ENCODE peak calls at places on chromosomes 7 and 10, in ten cellular contexts. Y is breast epithelium, S is stomach, Z is endothelial cell of umbilical vein, J is prostate gland, F is SK-N-SH, B is HCT116, G is upper lobe of left lung, W is transverse colon, Q is suprapubic skin. R is an unnamed sample. For H3K36me3, the result is how much of the 10 kb centered on the place peaks cover.

GRCh38 chr10:100579261-100579660 is 43.5 kb downstream of the HIF1AN start:
- DNase-seq in Q (no peak), W (no peak), S (no peak), Y (no peak), F (no peak), G (no peak), J (no peak), B (no peak), Z (no peak), R (no peak)

GRCh38 chr10:36779238-36779846 is 346.1 kb upstream of the ANKRD30A start:
- DNase-seq in Y (no peak), Z (peak), G (no peak), B (no peak), J (no peak), W (peak), F (peak), S (no peak), Q (no peak), R (peak)

GRCh38 chr10:108791794-108792474 is 1131.4 kb downstream of the XPNPEP1 start:
- DNase-seq in S (no peak), G (no peak), W (no peak), Z (no peak), F (no peak), Y (no peak), J (no peak), B (no peak), Q (no peak), R (no peak)

GRCh38 chr7:4693152-4693551 is 11.1 kb downstream of the FOXK1 start:
- DNase-seq in G (no peak), Y (no peak), Q (no peak), F (no peak), S (no peak), J (no peak), Z (no peak), W (no peak), B (no peak), R (no peak)

GRCh38 chr10:28738200-28738599 is 60.9 kb downstream of the BAMBI start:
- DNase-seq in Z (no peak), F (no peak), G (no peak), S (no peak), J (no peak), Q (no peak), W (no peak), B (peak), Y (no peak), R (peak)

GRCh38 chr10:51227897-51228713 is 153.8 kb downstream of the PRKG1 start:
- DNase-seq in Z (no peak), F (no peak), Q (no peak), J (no peak), W (no peak), Y (no peak), B (no peak), G (no peak), S (no peak), R (no peak)

GRCh38 chr7:80681272-80681885 is 42.9 kb downstream of the CD36 start:
- DNase-seq in Y (no peak), Q (no peak), Z (peak), B (peak), W (no peak), J (no peak), S (no peak), F (peak), G (no peak), R (peak)

GRCh38 chr10:127576011-127576410 is 26.9 kb downstream of the NPS start:
- DNase-seq in Z (no peak), J (no peak), B (no peak), G (no peak), Q (no peak), W (no peak), S (no peak), Y (no peak), F (no peak), R (no peak)

GRCh38 chr7:106747804-106748203 is 86.8 kb upstream of the CCDC71L start:
- DNase-seq in W (no peak), Q (no peak), G (no peak), S (no peak), F (no peak), Y (no peak), Z (no peak), B (no peak), J (no peak), R (no peak)
- TF ChIP-seq POLR2AphosphoS5 in W (no peak), Q (no peak), G (no peak), S (no peak), F (no peak), Y (no peak), Z (no peak), B (no peak), J (no peak), R (no peak)

GRCh38 chr7:107971613-107972012 is 31.3 kb downstream of the LAMB1 start:
- DNase-seq in W (no peak), Y (no peak), F (no peak), Q (no peak), Z (peak), S (no peak), G (no peak), J (no peak), B (no peak), R (no peak)
- H3K36me3 ChIP-seq in W (under half), Y (under half), F (half or more), Q (under half), Z (half or more), S (under half), G (under half), J (under half), B (under half), R (under half)

DNA sequence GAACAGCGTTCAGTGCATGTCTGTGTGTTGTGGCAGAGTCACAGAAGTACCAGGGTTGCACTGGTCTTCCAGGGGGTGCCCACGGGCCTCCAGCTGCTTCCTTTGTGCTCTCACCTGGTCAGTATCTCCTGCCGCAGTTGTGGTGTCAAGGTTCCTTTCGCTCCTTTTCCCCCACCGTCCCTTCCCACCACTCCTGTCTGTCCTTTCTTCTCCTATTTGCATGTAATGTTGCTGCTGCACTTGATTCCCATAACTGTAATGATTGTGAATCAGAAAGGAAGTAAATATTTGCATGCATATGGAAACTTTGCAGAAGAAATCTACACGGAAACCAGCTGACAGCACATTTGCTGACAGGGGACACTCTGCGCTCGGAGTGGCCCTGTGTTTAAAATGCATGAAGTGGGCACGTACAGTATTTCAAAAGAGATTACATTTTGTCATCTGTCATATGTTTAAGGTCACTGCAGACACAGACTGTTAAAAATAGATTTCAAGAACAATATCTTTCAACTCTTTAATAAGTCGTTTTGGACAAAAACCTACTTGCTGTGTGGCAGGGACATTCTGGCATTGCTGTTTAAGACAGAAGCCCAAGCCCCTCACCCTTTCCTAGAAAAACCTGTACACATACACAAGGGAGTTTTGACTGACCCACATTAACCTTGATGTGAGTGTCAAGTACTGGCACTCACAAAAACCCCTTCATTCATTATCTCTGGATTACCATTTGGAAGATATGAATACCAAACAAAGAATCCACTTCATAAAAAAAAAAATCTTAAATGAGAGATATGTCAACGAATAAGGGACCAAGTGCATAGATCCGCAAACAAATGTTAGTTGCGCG is 336.7 kb upstream of the KLF6 start:
- DNase-seq in Q (no peak), S (peak), Y (no peak), B (no peak), J (no peak), G (peak), F (no peak), W (peak), Z (no peak), R (no peak)
- TF ChIP-seq POLR2AphosphoS5 in Q (no peak), S (no peak), Y (no peak), B (no peak), J (no peak), G (peak), F (no peak), W (no peak), Z (no peak), R (no peak)

GRCh38 chr7:19700936-19701335 is 7.9 kb downstream of the POLR1F start:
- DNase-seq in W (no peak), Z (no peak), J (no peak), B (no peak), Q (no peak), S (no peak), F (no peak), Y (no peak), G (no peak), R (no peak)
- H3K36me3 ChIP-seq in W (under half), Z (under half), J (under half), B (under half), Q (under half), S (under half), F (half or more), Y (under half), G (under half), R (under half)

GRCh38 chr10:93475227-93475626 is 6.9 kb downstream of the MYOF start:
- DNase-seq in Y (no peak), G (no peak), J (no peak), Z (no peak), F (no peak), Q (no peak), B (no peak), S (no peak), W (no peak), R (no peak)

GRCh38 chr10:93473804-93474472 is 8.2 kb downstream of the MYOF start:
- DNase-seq in W (no peak), Y (no peak), B (no peak), Z (no peak), G (no peak), S (no peak), J (no peak), Q (no peak), F (no peak), R (no peak)

GRCh38 chr10:93476756-93477155 is 5.4 kb downstream of the MYOF start:
- DNase-seq in Q (no peak), B (no peak), Y (no peak), F (no peak), G (no peak), Z (no peak), J (no peak), W (no peak), S (no peak), R (no peak)

GRCh38 chr10:93473161-93473560 is 9.0 kb downstream of the MYOF start:
- DNase-seq in S (no peak), Q (no peak), J (no peak), G (no peak), B (no peak), Z (no peak), Y (no peak), F (no peak), W (no peak), R (no peak)

DNA sequence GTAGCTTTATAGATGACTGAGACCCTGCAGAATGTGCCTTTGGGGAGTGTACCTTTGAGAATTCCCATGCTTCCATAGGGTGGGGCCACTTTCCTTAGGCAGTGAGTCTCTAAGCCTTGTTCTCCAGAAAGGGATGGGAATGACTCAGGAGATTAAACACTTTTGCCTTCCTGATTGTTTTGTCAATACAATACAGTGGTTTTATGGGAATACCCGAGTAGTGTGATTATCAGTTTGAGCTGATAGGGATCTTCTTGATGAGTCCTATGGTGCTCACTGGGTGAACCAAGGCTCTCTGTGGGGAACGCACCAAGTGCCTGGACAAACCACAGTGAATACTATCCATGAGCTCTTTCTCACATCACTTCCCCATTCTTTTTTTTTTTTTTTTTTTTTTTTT is 6.3 kb downstream of the MYOF start:
- DNase-seq in W (peak), Q (no peak), F (no peak), B (peak), G (no peak), Z (peak), Y (no peak), S (no peak), J (no peak), R (no peak)
- TF ChIP-seq POLR2AphosphoS5 in W (no peak), Q (no peak), F (no peak), B (peak), G (peak), Z (peak), Y (no peak), S (no peak), J (no peak), R (no peak)

GRCh38 chr7:29953735-29954347 is 35.8 kb downstream of the SCRN1 start:
- DNase-seq in B (no peak), Y (no peak), Q (no peak), S (no peak), Z (no peak), J (no peak), G (no peak), W (no peak), F (no peak), R (peak)

GRCh38 chr7:29946428-29947186 is 43.0 kb downstream of the SCRN1 start:
- DNase-seq in J (no peak), B (peak), W (peak), G (peak), F (peak), Q (no peak), Y (no peak), S (peak), Z (peak), R (peak)

GRCh38 chr7:29955075-29955792 is 34.4 kb downstream of the SCRN1 start:
- DNase-seq in J (no peak), B (no peak), Q (no peak), G (no peak), F (no peak), Y (no peak), W (no peak), Z (no peak), S (no peak), R (no peak)

GRCh38 chr7:29950480-29950879 is 39.1 kb downstream of the SCRN1 start:
- DNase-seq in J (no peak), B (no peak), F (no peak), G (no peak), Q (no peak), W (no peak), S (no peak), Y (no peak), Z (no peak), R (no peak)

GRCh38 chr7:29951206-29951605 is 38.4 kb downstream of the SCRN1 start:
- DNase-seq in J (no peak), Q (no peak), F (no peak), B (no peak), W (no peak), Z (no peak), Y (no peak), S (no peak), G (no peak), R (no peak)
- H3K36me3 ChIP-seq in J (under half), Q (under half), F (half or more), B (under half), W (under half), Z (under half), Y (under half), S (under half), G (under half), R (under half)

DNA sequence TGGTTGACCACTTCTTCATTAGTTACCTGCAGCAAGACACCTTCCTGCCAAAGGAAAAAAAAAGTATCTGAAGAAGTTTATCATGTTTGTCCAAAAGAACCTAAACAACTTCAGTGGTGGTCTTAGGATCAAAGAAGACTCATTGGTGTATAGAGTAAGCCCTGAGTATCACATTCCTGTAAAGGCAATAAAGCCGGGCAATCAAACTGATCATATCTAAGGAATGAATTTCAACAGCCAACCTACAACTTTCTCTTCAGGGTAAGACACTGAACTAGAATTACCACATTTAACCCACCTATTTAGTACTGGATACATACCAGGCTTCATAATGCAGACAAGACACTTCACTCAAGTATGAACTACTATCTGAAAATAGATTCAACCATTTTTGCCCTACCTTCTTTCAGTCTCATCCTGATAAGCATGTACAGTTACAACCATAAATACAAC is 10.1 kb downstream of the HNRNPA2B1 start:
- DNase-seq in J (no peak), W (no peak), F (no peak), Z (no peak), Q (no peak), Y (no peak), S (no peak), B (no peak), G (no peak), R (no peak)
- TF ChIP-seq POLR2AphosphoS5 in J (no peak), W (no peak), F (peak), Z (no peak), Q (no peak), Y (no peak), S (no peak), B (no peak), G (no peak), R (no peak)

GRCh38 chr7:36406156-36406555 is 16.5 kb downstream of the ANLN start:
- DNase-seq in Y (no peak), G (no peak), F (no peak), S (no peak), J (no peak), Z (peak), Q (no peak), W (no peak), B (no peak), R (peak)
- H3K36me3 ChIP-seq in Y (under half), G (under half), F (under half), S (under half), J (under half), Z (under half), Q (under half), W (under half), B (under half), R (under half)